ENCODE peak calls at places on chromosomes 13 and 19, in ten cellular contexts. W, I, R, T, M, K, S, A, P and V are unnamed samples.

GRCh38 chr13:72384879-72385278 is 342.6 kb downstream of the MZT1 start:
- DNase-seq in W (no peak), I (no peak), R (peak; percentile 44), T (no peak), M (no peak), K (no peak), S (no peak), A (no peak), P (peak; percentile 21), V (no peak)

GRCh38 chr13:73303858-73304257 is 245.1 kb downstream of the KLF5 start:
- DNase-seq in W (no peak), I (no peak), R (no peak), T (no peak), M (no peak), K (no peak), S (no peak), A (no peak), P (no peak), V (no peak)

GRCh38 chr13:101749584-101749983 is 297.1 kb downstream of the ITGBL1 start:
- DNase-seq in W (no peak), I (no peak), R (no peak), T (no peak), M (no peak), K (no peak), S (no peak), A (no peak), P (no peak), V (no peak)

GRCh38 chr19:34539396-34539795 is 57.8 kb downstream of the WTIP start:
- DNase-seq in W (no peak), I (no peak), R (no peak), T (no peak), M (no peak), K (no peak), S (no peak), A (no peak), P (no peak), V (no peak)

GRCh38 chr19:16328824-16329482 is 4.3 kb downstream of the KLF2 start:
- DNase-seq in W (no peak), I (no peak), R (no peak), T (no peak), M (no peak), K (no peak), S (peak; percentile 50), A (no peak), P (peak; percentile 59), V (no peak)

GRCh38 chr19:41586064-41586463 is 10.1 kb downstream of the CEACAM21 start:
- DNase-seq in W (no peak), I (no peak), R (no peak), T (no peak), M (no peak), K (no peak), S (no peak), A (no peak), P (no peak), V (no peak)

GRCh38 chr13:44932171-44932849 is 57.0 kb downstream of the NUFIP1 start:
- DNase-seq in W (no peak), I (no peak), R (no peak), T (no peak), M (no peak), K (no peak), S (no peak), A (no peak), P (peak; percentile 71), V (no peak)

GRCh38 chr13:78183737-78184136 is 265.1 kb upstream of the EDNRB start:
- DNase-seq in W (no peak), I (no peak), R (no peak), T (no peak), M (no peak), K (no peak), S (no peak), A (no peak), P (peak; percentile 2), V (no peak)

GRCh38 chr13:99982021-99982740 is 597 bp downstream of the ZIC2 start:
- DNase-seq in W (no peak), I (peak; percentile 50), R (no peak), T (peak; percentile 71), M (no peak), K (no peak), S (no peak), A (no peak), P (no peak), V (no peak)

GRCh38 chr13:40562975-40563349 is 103.5 kb downstream of the FOXO1 start:
- DNase-seq in W (no peak), I (no peak), R (no peak), T (no peak), M (no peak), K (no peak), S (no peak), A (no peak), P (no peak), V (no peak)

GRCh38 chr13:113585828-113586355 is 1.3 kb downstream of the TFDP1 start:
- DNase-seq in W (peak; percentile 5), I (no peak), R (no peak), T (no peak), M (no peak), K (no peak), S (no peak), A (peak; percentile 3), P (peak; percentile 10), V (peak; percentile 37)

GRCh38 chr13:92843549-92843948 is 383.1 kb upstream of the GPC6 start:
- DNase-seq in W (no peak), I (no peak), R (no peak), T (no peak), M (no peak), K (no peak), S (no peak), A (no peak), P (peak; percentile 60), V (no peak)

GRCh38 chr19:53374743-53375142 is 9.2 kb downstream of the ZNF525 start:
- DNase-seq in W (no peak), I (no peak), R (no peak), T (no peak), M (no peak), K (no peak), S (no peak), A (no peak), P (no peak), V (no peak)

GRCh38 chr13:74251778-74252519 is 117.7 kb upstream of the KLF12 start:
- DNase-seq in W (no peak), I (no peak), R (no peak), T (no peak), M (no peak), K (no peak), S (no peak), A (no peak), P (peak; percentile 43), V (no peak)

GRCh38 chr19:37401078-37401477 is 30.2 kb downstream of the ZNF527 start:
- DNase-seq in W (no peak), I (no peak), R (no peak), T (no peak), M (no peak), K (no peak), S (no peak), A (no peak), P (no peak), V (no peak)

GRCh38 chr13:27853345-27853744 is 61.1 kb downstream of the GSX1 start:
- DNase-seq in W (peak; percentile 69), I (no peak), R (no peak), T (no peak), M (no peak), K (no peak), S (no peak), A (no peak), P (no peak), V (no peak)

GRCh38 chr19:34577531-34578101 is 96.1 kb downstream of the WTIP start:
- DNase-seq in W (no peak), I (peak; percentile 64), R (no peak), T (no peak), M (no peak), K (no peak), S (no peak), A (no peak), P (no peak), V (no peak)

GRCh38 chr19:33638167-33639033 is 16.6 kb downstream of the CHST8 start:
- DNase-seq in W (no peak), I (peak; percentile 76), R (no peak), T (peak; percentile 37), M (no peak), K (no peak), S (no peak), A (no peak), P (no peak), V (no peak)

GRCh38 chr13:34300559-34300958 is 482.6 kb downstream of the RFC3 start:
- DNase-seq in W (no peak), I (no peak), R (peak; percentile 3), T (no peak), M (no peak), K (no peak), S (no peak), A (no peak), P (no peak), V (no peak)

DNA sequence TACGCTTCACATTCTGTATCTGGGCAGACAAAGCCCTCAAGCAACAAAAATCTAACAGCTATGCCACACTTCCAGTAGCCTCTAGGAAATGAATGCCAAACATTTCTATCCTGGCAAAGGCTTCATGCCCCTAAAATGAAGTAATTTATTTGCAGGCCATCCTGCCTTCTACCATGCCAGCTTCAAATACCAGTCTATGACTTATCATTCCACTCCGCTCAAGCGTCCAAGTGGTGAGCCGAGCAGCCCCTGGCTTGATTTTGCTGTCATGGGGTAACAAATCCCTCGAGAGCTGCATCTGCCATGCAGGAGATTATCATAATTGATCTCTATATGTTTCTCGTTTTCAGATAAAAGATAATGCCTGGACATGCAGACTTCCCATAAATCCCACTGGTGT is 86.9 kb downstream of the LHFPL6 start:
- DNase-seq in W (no peak), I (no peak), R (no peak), T (no peak), M (no peak), K (peak; percentile 29), S (peak; percentile 39), A (no peak), P (no peak), V (no peak)
- TF ChIP-seq CTCF in W (no peak), I (no peak), R (no peak), T (no peak), M (no peak), K (no peak), S (no peak), A (no peak), P (no peak), V (no peak)

GRCh38 chr19:13055213-13056051 is 47.2 kb downstream of the LYL1 start:
- DNase-seq in W (no peak), I (peak; percentile 68), R (no peak), T (no peak), M (peak; percentile 53), K (peak; percentile 78), S (peak; percentile 84), A (peak; percentile 94), P (peak; percentile 96), V (peak; percentile 86)
- H3K4me3 ChIP-seq in W (no peak overlapping the region), I (peak overlapping the region; percentile 61), R (no peak overlapping the region), T (no peak overlapping the region), M (no peak overlapping the region), K (no peak overlapping the region), S (peak overlapping the region; percentile 9), A (peak overlapping the region; percentile 22), P (peak overlapping the region; percentile 49), V (peak overlapping the region; percentile 35)

GRCh38 chr19:3106509-3107141 is 12.5 kb downstream of the GNA11 start:
- DNase-seq in W (no peak), I (no peak), R (no peak), T (no peak), M (no peak), K (no peak), S (no peak), A (no peak), P (no peak), V (no peak)
- TF ChIP-seq CTCF in W (no peak), I (no peak), R (no peak), T (no peak), M (no peak), K (no peak), S (no peak), A (no peak), P (no peak), V (no peak)

GRCh38 chr13:107927557-107927956 is 287.8 kb downstream of the LIG4 start:
- DNase-seq in W (no peak), I (no peak), R (no peak), T (no peak), M (no peak), K (no peak), S (no peak), A (no peak), P (no peak), V (no peak)
- H3K4me3 ChIP-seq in W (no peak overlapping the region), I (no peak overlapping the region), R (no peak overlapping the region), T (no peak overlapping the region), M (no peak overlapping the region), K (no peak overlapping the region), S (no peak overlapping the region), A (no peak overlapping the region), P (no peak overlapping the region), V (no peak overlapping the region)